ENCODE peak calls at places on chromosome 11, in six cellular contexts. Q is HL-60, E is lower leg skin, O is foreskin fibroblast, M is lung, C is mammary epithelial cell. H is an unnamed sample.

GRCh38 chr11:107583629-107584195 is 7.2 kb upstream of the ELMOD1 start:
- DNase-seq in M (no peak), E (no peak), Q (no peak), C (peak; percentile 61), O (peak; percentile 78), H (no peak)

GRCh38 chr11:112253605-112254242 is 6.9 kb downstream of the PLET1 start:
- DNase-seq in Q (no peak), O (no peak), M (no peak), E (no peak), C (no peak), H (no peak)

GRCh38 chr11:95148421-95148820 is 58.8 kb downstream of the ENDOD1 start:
- DNase-seq in Q (no peak), M (no peak), O (peak; percentile 33), C (peak; percentile 17), E (no peak), H (no peak)

GRCh38 chr11:93686812-93687211 is 25.3 kb downstream of the CEP295 start:
- DNase-seq in C (no peak), O (peak; percentile 52), M (no peak), E (no peak), Q (no peak), H (no peak)

GRCh38 chr11:16356751-16357365 is 512 bp upstream of the SOX6 start:
- DNase-seq in M (no peak), Q (no peak), E (no peak), O (peak; percentile 41), C (no peak), H (peak; percentile 5)

GRCh38 chr11:79076526-79077115 is 364.2 kb downstream of the TENM4 start:
- DNase-seq in C (peak; percentile 10), O (peak; percentile 69), M (no peak), Q (no peak), E (peak; percentile 39), H (peak; percentile 51)

GRCh38 chr11:65506770-65507485 is 8.1 kb downstream of the MALAT1 start:
- DNase-seq in E (no peak), C (no peak), Q (no peak), O (peak; percentile 71), M (no peak), H (peak; percentile 87)

GRCh38 chr11:31782243-31782642 is 28.9 kb downstream of the PAX6 start:
- DNase-seq in E (no peak), O (no peak), Q (no peak), M (no peak), C (no peak), H (no peak)

GRCh38 chr11:48107188-48107704 is 109.4 kb upstream of the OR4B1 start:
- DNase-seq in O (peak; percentile 83), C (peak; percentile 57), E (no peak), Q (peak; percentile 30), M (no peak), H (no peak)

GRCh38 chr11:134915212-134915611 is 503.2 kb upstream of the B3GAT1 start:
- DNase-seq in M (no peak), E (no peak), C (no peak), Q (no peak), O (no peak), H (peak; percentile 9)

GRCh38 chr11:30346068-30346688 is 23.3 kb downstream of the ARL14EP start:
- DNase-seq in C (peak; percentile 25), E (no peak), Q (no peak), M (no peak), O (peak; percentile 60), H (peak; percentile 20)

GRCh38 chr11:94882931-94883330 is 90.4 kb downstream of the CWC15 start:
- DNase-seq in C (peak; percentile 73), E (no peak), M (no peak), O (no peak), Q (no peak), H (no peak)

GRCh38 chr11:78080818-78081495 is 1.3 kb upstream of the NDUFC2 start:
- DNase-seq in E (no peak), M (no peak), O (no peak), Q (no peak), C (peak; percentile 14), H (peak; percentile 36)

GRCh38 chr11:72353861-72354260 is 80.5 kb downstream of the CLPB start:
- DNase-seq in M (no peak), E (no peak), Q (no peak), C (no peak), O (peak; percentile 27), H (no peak)

GRCh38 chr11:47928426-47928825 is 51.9 kb upstream of the PTPRJ start:
- DNase-seq in Q (no peak), O (no peak), M (no peak), C (no peak), E (no peak), H (no peak)

GRCh38 chr11:112292785-112293407 is 32.2 kb upstream of the PLET1 start:
- DNase-seq in M (peak; percentile 67), O (peak; percentile 95), Q (peak; percentile 38), C (peak; percentile 80), E (peak; percentile 72), H (peak; percentile 81)

GRCh38 chr11:2222479-2222878 is 47.9 kb downstream of the ASCL2 start:
- DNase-seq in E (no peak), O (peak; percentile 53), Q (no peak), M (no peak), C (no peak), H (no peak)

GRCh38 chr11:109016724-109017123 is 351.9 kb downstream of the DDX10 start:
- DNase-seq in C (no peak), Q (no peak), O (no peak), M (no peak), E (no peak), H (no peak)

GRCh38 chr11:92314499-92314898 is 89.9 kb downstream of the FAT3 start:
- DNase-seq in M (no peak), Q (no peak), C (no peak), E (no peak), O (peak; percentile 10), H (no peak)

GRCh38 chr11:75453916-75454655 is 21.1 kb upstream of the KLHL35 start:
- DNase-seq in Q (no peak), E (no peak), M (peak; percentile 36), C (no peak), O (peak; percentile 29), H (no peak)

GRCh38 chr11:67616431-67617242 is 9.9 kb downstream of the NDUFV1 start:
- DNase-seq in Q (no peak), M (no peak), E (no peak), C (no peak), O (no peak), H (no peak)

GRCh38 chr11:19814421-19814820 is 101.8 kb downstream of the NAV2 start:
- DNase-seq in C (no peak), M (no peak), Q (no peak), E (no peak), O (no peak), H (no peak)
- H3K4me3 ChIP-seq in C (no peak overlapping the region), M (no peak overlapping the region), Q (no peak overlapping the region), E (no peak overlapping the region), O (no peak overlapping the region), H (no peak overlapping the region)

GRCh38 chr11:125299061-125299616 is 134.6 kb downstream of the PKNOX2 start:
- DNase-seq in E (no peak), O (no peak), C (no peak), M (no peak), Q (no peak), H (no peak)
- H3K4me3 ChIP-seq in E (no peak overlapping the region), O (no peak overlapping the region), C (no peak overlapping the region), M (no peak overlapping the region), Q (no peak overlapping the region), H (no peak overlapping the region)

GRCh38 chr11:119093666-119093950 is 8.0 kb downstream of the DPAGT1 start:
- DNase-seq in E (no peak), C (no peak), Q (no peak), M (no peak), O (peak; percentile 16), H (no peak)

GRCh38 chr11:119092880-119093665 is 8.4 kb downstream of the HMBS start:
- DNase-seq in E (no peak), O (peak; percentile 54), Q (no peak), M (no peak), C (no peak), H (no peak)

GRCh38 chr11:119093951-119094815 is 7.5 kb downstream of the DPAGT1 start:
- DNase-seq in E (no peak), O (peak; percentile 70), Q (no peak), M (peak; percentile 36), C (peak; percentile 39), H (peak; percentile 18)

GRCh38 chr11:119091083-119091650 is 6.5 kb downstream of the HMBS start:
- DNase-seq in O (peak; percentile 67), M (no peak), E (no peak), Q (no peak), C (no peak), H (no peak)

DNA sequence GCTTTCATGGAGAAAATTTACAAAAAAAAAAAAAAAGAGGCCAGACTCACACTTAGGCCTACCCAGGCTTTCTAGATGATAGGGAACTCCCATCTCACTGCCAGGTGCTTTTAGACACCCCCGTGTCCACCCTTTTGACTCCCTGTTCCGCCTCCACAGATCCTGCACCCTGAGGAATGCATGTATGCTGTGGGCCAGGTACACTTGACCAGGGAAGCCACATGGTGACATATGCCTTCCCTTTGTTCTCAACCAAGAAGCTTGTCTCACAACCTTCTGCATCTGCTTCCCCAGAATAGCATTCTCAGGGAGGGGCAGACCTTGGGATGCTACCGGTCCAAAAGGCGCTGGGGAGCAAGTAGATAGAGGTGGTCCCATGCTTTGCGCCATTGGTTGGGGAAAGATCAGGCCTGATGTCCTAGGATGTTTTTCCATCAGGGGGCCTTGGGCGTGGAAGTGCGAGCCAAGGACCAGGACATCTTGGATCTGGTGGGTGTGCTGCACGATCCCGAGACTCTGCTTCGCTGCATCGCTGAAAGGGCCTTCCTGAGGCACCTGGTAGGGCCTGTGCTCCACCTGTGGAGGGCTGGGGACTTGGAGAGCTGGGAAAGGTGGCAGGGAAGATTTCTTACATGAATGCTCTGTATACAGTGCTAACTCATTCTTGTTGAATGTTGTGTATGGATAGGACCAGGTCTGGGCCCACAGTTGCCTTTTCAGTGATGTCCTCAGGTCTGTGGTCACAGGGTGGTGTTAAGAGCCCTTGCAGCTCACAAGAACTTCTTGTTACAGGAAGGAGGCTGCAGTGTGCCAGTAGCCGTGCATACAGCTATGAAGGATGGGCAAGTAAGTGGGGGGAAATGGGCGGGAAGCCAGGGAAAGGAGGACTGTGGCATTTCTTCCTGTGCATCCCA is 7.5 kb downstream of the HMBS start:
- DNase-seq in Q (no peak), O (no peak), E (no peak), C (no peak), M (peak; percentile 49), H (no peak)
- H3K4me3 ChIP-seq in Q (peak overlapping the region; percentile 88), O (peak overlapping the region; percentile 70), E (no peak overlapping the region), C (no peak overlapping the region), M (no peak overlapping the region), H (peak overlapping the region; percentile 81)

GRCh38 chr11:76919467-76919866 is 58.7 kb downstream of the ACER3 start:
- DNase-seq in O (no peak), M (no peak), C (no peak), E (no peak), Q (no peak), H (no peak)

GRCh38 chr11:76919887-76920746 is 59.4 kb downstream of the ACER3 start:
- DNase-seq in C (peak; percentile 64), Q (peak; percentile 63), O (peak; percentile 85), M (peak; percentile 81), E (peak; percentile 84), H (peak; percentile 77)

GRCh38 chr11:76916712-76917111 is 56.0 kb downstream of the ACER3 start:
- DNase-seq in C (no peak), M (no peak), E (no peak), Q (no peak), O (no peak), H (no peak)

GRCh38 chr11:76918941-76919386 is 58.2 kb downstream of the ACER3 start:
- DNase-seq in E (no peak), C (peak; percentile 40), M (no peak), O (peak; percentile 83), Q (peak; percentile 8), H (peak; percentile 23)
- H3K4me3 ChIP-seq in E (no peak overlapping the region), C (no peak overlapping the region), M (no peak overlapping the region), O (no peak overlapping the region), Q (no peak overlapping the region), H (no peak overlapping the region)

H was measured in brain microvascular endothelial cell.